ENCODE peak calls at places on chromosomes 2 and 18, in ten cellular contexts. F is PC-3; Q is right lobe of liver; A is pancreas; N is midbrain; X is omental fat pad; S is activated naive CD4-positive, alpha-beta T cell; D is bronchial epithelial cell; Y is activated T-cell treated with anti-CD3 and anti-CD28 coated beads, Interleukin-2, amount 50 U/mL, for 1 hour; L is kidney glomerular epithelial cell. T is an unnamed sample.

GRCh38 chr2:234583331-234583730 is 86.5 kb upstream of the ARL4C start:
- DNase-seq in F (no peak), A (no peak), D (no peak), L (no peak), N (no peak), X (no peak), Y (no peak), S (no peak), Q (no peak), T (no peak)

GRCh38 chr2:28393115-28393836 is 618 bp downstream of the FOSL2 start:
- DNase-seq in D (peak; percentile 21), Y (peak; percentile 66), A (peak; percentile 88), X (no peak), L (no peak), Q (peak; percentile 67), F (peak; percentile 59), S (no peak), N (peak; percentile 21), T (no peak)

GRCh38 chr2:206452750-206453149 is 9.4 kb downstream of the ADAM23 start:
- DNase-seq in N (no peak), S (no peak), X (no peak), Q (no peak), Y (no peak), F (peak; percentile 16), D (peak; percentile 35), A (no peak), L (no peak), T (no peak)

GRCh38 chr2:176246324-176246723 is 22.9 kb upstream of the MTX2 start:
- DNase-seq in D (no peak), Y (no peak), Q (no peak), N (peak; percentile 33), L (no peak), F (no peak), X (no peak), A (no peak), S (no peak), T (no peak)

GRCh38 chr2:8633735-8634313 is 48.0 kb upstream of the ID2 start:
- DNase-seq in S (no peak), N (no peak), Q (peak; percentile 73), A (no peak), F (peak; percentile 59), L (peak; percentile 99), X (no peak), D (peak; percentile 6), Y (no peak), T (no peak)

GRCh38 chr2:56133441-56133840 is 50.3 kb upstream of the CCDC85A start:
- DNase-seq in X (no peak), S (no peak), N (no peak), F (peak; percentile 14), D (no peak), L (no peak), Y (no peak), Q (no peak), A (no peak), T (no peak)

GRCh38 chr18:21740724-21741510 is at the start of gene MIB1:
- DNase-seq in L (no peak), N (peak; percentile 99), Y (peak; percentile 99), A (peak; percentile 99), F (no peak), S (peak; percentile 95), X (peak; percentile 97), D (no peak), Q (peak; percentile 72), T (no peak)

GRCh38 chr2:24448811-24449210 is 42.2 kb upstream of the NCOA1 start:
- DNase-seq in X (no peak), F (no peak), S (no peak), N (no peak), L (no peak), Q (no peak), Y (no peak), D (no peak), A (no peak), T (no peak)

GRCh38 chr2:15223887-15224286 is 337.2 kb downstream of the NBAS start:
- DNase-seq in Q (no peak), L (peak; percentile 54), A (no peak), F (peak; percentile 39), Y (no peak), N (no peak), X (no peak), S (no peak), D (peak; percentile 95), T (no peak)

GRCh38 chr18:8776013-8776515 is 70.7 kb downstream of the MTCL1 start:
- DNase-seq in D (no peak), N (no peak), A (no peak), X (no peak), Y (no peak), F (no peak), Q (no peak), L (no peak), S (no peak), T (no peak)

GRCh38 chr2:221229097-221229496 is 343.0 kb downstream of the EPHA4 start:
- DNase-seq in A (no peak), Q (no peak), F (no peak), Y (no peak), N (no peak), X (no peak), L (no peak), S (no peak), D (no peak), T (no peak)

GRCh38 chr2:234555616-234556249 is 58.9 kb upstream of the ARL4C start:
- DNase-seq in F (peak; percentile 35), D (no peak), N (no peak), Y (no peak), Q (no peak), S (no peak), L (no peak), X (no peak), A (no peak), T (no peak)

GRCh38 chr2:51782874-51783765 is 751.2 kb upstream of the NRXN1 start:
- DNase-seq in A (no peak), D (peak; percentile 77), L (no peak), X (no peak), Q (no peak), S (no peak), Y (no peak), F (peak; percentile 74), N (peak; percentile 1), T (peak; percentile 50)

GRCh38 chr2:231701456-231702373 is 6.6 kb upstream of the PTMA start:
- DNase-seq in L (peak; percentile 48), S (no peak), Y (no peak), Q (peak; percentile 61), X (no peak), N (no peak), D (peak; percentile 90), A (peak; percentile 91), F (no peak), T (peak; percentile 41)

GRCh38 chr2:205685314-205686230 is 3.3 kb downstream of the NRP2 start:
- DNase-seq in Q (peak; percentile 41), S (no peak), N (peak; percentile 50), L (peak; percentile 50), A (peak; percentile 60), Y (no peak), X (no peak), D (peak; percentile 50), F (peak; percentile 63), T (no peak)

GRCh38 chr2:109369671-109370191 is 240.7 kb downstream of the SH3RF3 start:
- DNase-seq in L (no peak), N (no peak), X (no peak), A (no peak), F (no peak), Q (no peak), S (no peak), D (no peak), Y (no peak), T (no peak)

GRCh38 chr2:20551231-20551944 is 99.5 kb downstream of the HS1BP3 start:
- DNase-seq in Y (no peak), L (no peak), A (no peak), F (no peak), S (no peak), Q (peak; percentile 76), D (no peak), N (peak; percentile 19), X (no peak), T (no peak)

GRCh38 chr2:111117666-111118454 is 2.9 kb upstream of the BCL2L11 start:
- DNase-seq in A (peak; percentile 74), F (no peak), Q (peak; percentile 60), L (no peak), D (peak; percentile 77), Y (peak; percentile 47), X (no peak), S (no peak), N (no peak), T (no peak)

GRCh38 chr2:12048551-12048950 is 302.1 kb downstream of the LPIN1 start:
- DNase-seq in S (no peak), Y (no peak), F (no peak), A (no peak), L (no peak), N (no peak), X (no peak), Q (no peak), D (no peak), T (no peak)

GRCh38 chr2:10400568-10400977 is 47.6 kb downstream of the ODC1 start:
- DNase-seq in D (no peak), S (no peak), N (peak; percentile 8), F (peak; percentile 59), A (no peak), Q (peak; percentile 66), Y (no peak), X (no peak), L (no peak), T (no peak)

GRCh38 chr2:126714191-126714965 is 58.4 kb downstream of the GYPC start:
- DNase-seq in Y (no peak), D (no peak), N (no peak), L (no peak), S (no peak), X (no peak), A (no peak), F (no peak), Q (no peak), T (no peak)

GRCh38 chr2:221518201-221518936 is 53.7 kb downstream of the EPHA4 start:
- DNase-seq in S (no peak), A (no peak), Q (no peak), D (peak; percentile 79), N (no peak), Y (no peak), F (peak; percentile 81), X (no peak), L (no peak), T (no peak)

GRCh38 chr2:213261715-213262114 is 22.5 kb upstream of the SPAG16 start:
- DNase-seq in D (no peak), F (no peak), Y (no peak), X (no peak), Q (no peak), N (no peak), A (no peak), S (no peak), L (no peak), T (no peak)

GRCh38 chr2:54224997-54225396 is 31.0 kb downstream of the TSPYL6 start:
- DNase-seq in Q (no peak), A (no peak), D (no peak), L (no peak), N (no peak), F (no peak), S (no peak), X (no peak), Y (no peak), T (no peak)

GRCh38 chr18:47758000-47758399 is 172.5 kb downstream of the SMAD2 start:
- DNase-seq in S (no peak), A (no peak), F (peak; percentile 7), N (no peak), L (no peak), D (peak; percentile 11), X (no peak), Y (no peak), Q (no peak), T (no peak)

GRCh38 chr2:3780477-3781402 is 77.4 kb downstream of the DCDC2C start:
- DNase-seq in S (peak; percentile 2), Q (peak; percentile 73), A (no peak), N (peak; percentile 1), Y (peak; percentile 31), D (peak; percentile 11), F (peak; percentile 67), L (peak; percentile 31), X (no peak), T (peak; percentile 18)

GRCh38 chr2:222942977-222943376 is 82.1 kb downstream of the ACSL3 start:
- DNase-seq in F (no peak), A (no peak), D (no peak), Q (no peak), S (no peak), Y (no peak), N (no peak), X (no peak), L (no peak), T (no peak)

GRCh38 chr2:46144133-46144800 is 152.9 kb upstream of the EPAS1 start:
- DNase-seq in S (no peak), D (no peak), N (no peak), L (no peak), F (no peak), Y (no peak), X (no peak), A (no peak), Q (no peak), T (no peak)

T was measured in retinal pigment epithelial cell.